ENCODE peak calls at places on chromosomes 2 and 18, in eight cellular contexts. I is HT-29, M is NCI-H748 treated with DMSO at 0.1 percent for 48 hours, G is astrocyte, L is mesendoderm, C is hypothalamus, H is GDM1, J is foreskin fibroblast. D is an unnamed sample.
A peak's percentile ranks its signal among the peaks of the same experiment; 100 is the strongest.

GRCh38 chr2:150907466-150907865 is 354.2 kb downstream of the RBM43 start:
- DNase-seq in J (no peak), C (no peak), I (no peak), M (no peak), L (no peak), H (no peak), G (no peak), D (no peak)

GRCh38 chr2:217049931-217050330 is 190.1 kb upstream of the TNP1 start:
- DNase-seq in G (no peak), L (no peak), J (no peak), H (no peak), I (no peak), C (no peak), M (no peak), D (peak; percentile 60)

GRCh38 chr2:177212895-177213856 is 582 bp downstream of the HNRNPA3 start:
- DNase-seq in L (peak; percentile 94), J (peak; percentile 84), G (peak; percentile 77), M (peak; percentile 81), I (peak; percentile 89), H (peak; percentile 85), C (peak; percentile 93), D (peak; percentile 94)

GRCh38 chr2:126831234-126832005 is 67.3 kb upstream of the TEX51 start:
- DNase-seq in M (no peak), G (no peak), C (no peak), I (no peak), J (no peak), L (peak; percentile 49), H (no peak), D (no peak)

GRCh38 chr18:54775686-54776085 is 52.6 kb upstream of the RAB27B start:
- DNase-seq in J (peak; percentile 58), C (no peak), H (no peak), L (peak; percentile 6), G (peak; percentile 87), M (no peak), I (peak; percentile 55), D (peak; percentile 61)

GRCh38 chr2:45283764-45284620 is 274.7 kb upstream of the SIX2 start:
- DNase-seq in I (no peak), M (no peak), J (peak; percentile 73), L (peak; percentile 85), H (no peak), G (peak; percentile 87), C (no peak), D (peak; percentile 58)

GRCh38 chr2:179275280-179276013 is 10.8 kb upstream of the SESTD1 start:
- DNase-seq in C (no peak), G (no peak), M (no peak), H (no peak), I (peak; percentile 35), J (no peak), L (no peak), D (no peak)

GRCh38 chr2:135175177-135175576 is 123.1 kb downstream of the RAB3GAP1 start:
- DNase-seq in H (no peak), J (no peak), I (no peak), M (no peak), L (no peak), C (no peak), G (no peak), D (no peak)

GRCh38 chr2:203018181-203018580 is 3.5 kb downstream of the NBEAL1 start:
- DNase-seq in L (no peak), G (no peak), M (no peak), J (no peak), I (peak; percentile 19), H (no peak), C (no peak), D (no peak)

GRCh38 chr2:86552889-86553288 is 10.4 kb downstream of the CHMP3 start:
- DNase-seq in J (no peak), G (no peak), M (no peak), H (no peak), C (no peak), L (no peak), I (no peak), D (no peak)

GRCh38 chr18:8361941-8362471 is 247.2 kb upstream of the RAB12 start:
- DNase-seq in H (no peak), G (no peak), J (no peak), C (no peak), M (no peak), L (peak; percentile 82), I (no peak), D (no peak)

GRCh38 chr18:21277578-21277977 is 35.5 kb downstream of the GREB1L start:
- DNase-seq in M (no peak), C (no peak), G (no peak), J (no peak), L (no peak), H (no peak), I (no peak), D (no peak)

GRCh38 chr2:209579236-209579749 is 155.4 kb downstream of the MAP2 start:
- DNase-seq in C (peak; percentile 3), H (peak; percentile 7), J (peak; percentile 15), I (no peak), G (peak; percentile 45), L (peak; percentile 37), M (peak; percentile 95), D (peak; percentile 47)

GRCh38 chr2:75605770-75606535 is 40.6 kb upstream of the MRPL19 start:
- DNase-seq in M (no peak), I (peak; percentile 35), C (no peak), G (peak; percentile 99), H (no peak), L (peak; percentile 75), J (peak; percentile 96), D (peak; percentile 90)